ENCODE peak calls at places on chromosomes 2 and 18, in seven cellular contexts. I is GM10248; M is activated CD4-positive, alpha-beta T cell treated with anti-CD3 and anti-CD28 coated beads for 24 hours; U is left cardiac atrium; H is stimulated activated CD4-positive, alpha-beta T cell treated with anti-CD3 and anti-CD28 coated beads, Interleukin-1b, Interleukin-23, amount 100 ng/mL, for 4 hours; Q is substantia nigra; G is ureter. R is an unnamed sample.

GRCh38 chr2:189559579-189560272 is 20.9 kb downstream of the SLC40A1 start:
- DNase-seq in Q (no peak), I (no peak), M (no peak), U (no peak), G (no peak), H (no peak), R (no peak)

GRCh38 chr2:195352581-195352980 is 304.4 kb upstream of the SLC39A10 start:
- DNase-seq in U (no peak), G (no peak), I (no peak), Q (no peak), M (no peak), H (no peak), R (no peak)

GRCh38 chr2:71697106-71698010 is 244.0 kb downstream of the DYSF start:
- DNase-seq in Q (no peak), U (no peak), I (no peak), H (no peak), M (no peak), G (no peak), R (no peak)

GRCh38 chr2:28408764-28409599 is 16.3 kb downstream of the FOSL2 start:
- DNase-seq in G (peak), H (no peak), I (no peak), M (no peak), Q (no peak), U (no peak), R (no peak)

GRCh38 chr2:42459296-42459695 is 34.5 kb downstream of the KCNG3 start:
- DNase-seq in U (no peak), M (no peak), H (no peak), Q (no peak), G (no peak), I (no peak), R (no peak)

GRCh38 chr2:104584393-104584792 is 269.5 kb upstream of the POU3F3 start:
- DNase-seq in G (no peak), Q (no peak), I (no peak), H (no peak), M (no peak), U (no peak), R (no peak)

GRCh38 chr2:8563814-8564474 is 117.9 kb upstream of the ID2 start:
- DNase-seq in G (peak), Q (no peak), M (no peak), U (no peak), I (no peak), H (no peak), R (no peak)

GRCh38 chr2:120844098-120844738 is 108.5 kb downstream of the GLI2 start:
- DNase-seq in M (no peak), U (no peak), Q (no peak), H (no peak), G (no peak), I (no peak), R (no peak)

GRCh38 chr2:66466435-66466834 is 31.5 kb downstream of the MEIS1 start:
- DNase-seq in U (no peak), G (no peak), I (no peak), M (no peak), Q (no peak), H (no peak), R (no peak)

GRCh38 chr2:37781028-37781427 is 109.6 kb upstream of the CDC42EP3 start:
- DNase-seq in U (no peak), G (no peak), Q (no peak), H (no peak), M (no peak), I (no peak), R (no peak)

GRCh38 chr18:55830490-55830889 is 242.5 kb upstream of the TCF4 start:
- DNase-seq in U (peak), Q (no peak), M (no peak), G (no peak), I (no peak), H (no peak), R (no peak)

GRCh38 chr18:48230459-48231113 is 178.6 kb downstream of the ZBTB7C start:
- DNase-seq in Q (no peak), G (peak), M (no peak), H (no peak), I (peak), U (peak), R (no peak)

GRCh38 chr18:23228102-23229051 is 93.1 kb downstream of the CABLES1 start:
- DNase-seq in H (no peak), U (no peak), M (no peak), G (no peak), I (peak), Q (no peak), R (no peak)

GRCh38 chr18:79572848-79573451 is 106.7 kb upstream of the CTDP1 start:
- DNase-seq in M (no peak), G (no peak), H (no peak), Q (no peak), U (no peak), I (no peak), R (no peak)

GRCh38 chr2:167335627-167336026 is 447.3 kb downstream of the XIRP2 start:
- DNase-seq in Q (no peak), M (no peak), H (no peak), I (no peak), U (no peak), G (no peak), R (no peak)

GRCh38 chr18:22604390-22604985 is 186.8 kb upstream of the CTAGE1 start:
- DNase-seq in M (no peak), Q (no peak), I (no peak), G (peak), U (peak), H (no peak), R (no peak)

GRCh38 chr18:77701977-77702376 is 452.3 kb downstream of the GALR1 start:
- DNase-seq in I (no peak), H (no peak), U (no peak), M (no peak), G (no peak), Q (no peak), R (no peak)

GRCh38 chr2:98912221-98912851 is 23.7 kb downstream of the CRACDL start:
- DNase-seq in M (no peak), Q (peak), H (no peak), U (peak), G (peak), I (no peak), R (no peak)

GRCh38 chr2:150486539-150487484 is 655 bp downstream of the RND3 start:
- DNase-seq in Q (no peak), G (peak), U (peak), I (peak), M (no peak), H (no peak), R (no peak)

GRCh38 chr2:160783481-160783880 is 289.9 kb upstream of the RBMS1 start:
- DNase-seq in G (no peak), I (no peak), Q (no peak), M (no peak), U (no peak), H (no peak), R (no peak)

GRCh38 chr18:32257073-32257780 is 67.4 kb downstream of the MEP1B start:
- DNase-seq in U (no peak), M (no peak), I (no peak), H (no peak), G (no peak), Q (no peak), R (no peak)

GRCh38 chr2:228657807-228658402 is 476.4 kb upstream of the SPHKAP start:
- DNase-seq in I (no peak), M (no peak), Q (no peak), U (no peak), G (no peak), H (no peak), R (no peak)

GRCh38 chr2:213188971-213189899 is 37.8 kb upstream of the IKZF2 start:
- DNase-seq in G (no peak), U (no peak), I (no peak), H (no peak), Q (no peak), M (no peak), R (no peak)

GRCh38 chr2:188132385-188132784 is 159.3 kb upstream of the GULP1 start:
- DNase-seq in G (no peak), H (no peak), I (no peak), U (peak), M (no peak), Q (peak), R (no peak)